ENCODE peak calls at places on chromosomes 1 and 21, in five cellular contexts. D is HepG2, E is uterus, W is stomach, A is heart left ventricle. Y is an unnamed sample.

GRCh38 chr1:155012052-155012546 is 9.5 kb downstream of the ZBTB7B start:
- DNase-seq in E (peak), A (peak), W (peak), D (no peak), Y (peak)

GRCh38 chr1:161440312-161440894 is 64.9 kb upstream of the FCGR2A start:
- DNase-seq in W (peak), E (peak), A (peak), D (peak), Y (peak)

GRCh38 chr1:25653558-25653957 is 37.0 kb downstream of the MAN1C1 start:
- DNase-seq in A (no peak), W (no peak), D (no peak), E (no peak), Y (no peak)

GRCh38 chr1:230753586-230754251 is 6.5 kb downstream of the CAPN9 start:
- DNase-seq in D (peak), E (no peak), A (peak), W (peak), Y (peak)

GRCh38 chr1:231338270-231339128 is at the start of gene SPRTN:
- DNase-seq in W (no peak), A (no peak), E (no peak), D (no peak), Y (no peak)

GRCh38 chr1:230186003-230186863 is 119.2 kb downstream of the GALNT2 start:
- DNase-seq in W (peak), D (peak), E (no peak), A (no peak), Y (peak)

GRCh38 chr21:28336299-28336698 is 656.4 kb downstream of the LTN1 start:
- DNase-seq in A (no peak), W (peak), D (peak), E (no peak), Y (no peak)

GRCh38 chr1:4023678-4024077 is 123.6 kb upstream of the C1orf174 start:
- DNase-seq in A (no peak), D (no peak), W (no peak), E (no peak), Y (no peak)

GRCh38 chr1:44822131-44822701 is 13.9 kb downstream of the BTBD19 start:
- DNase-seq in E (no peak), D (no peak), W (no peak), A (no peak), Y (no peak)

GRCh38 chr1:223819730-223820514 is 25.8 kb downstream of the TP53BP2 start:
- DNase-seq in E (no peak), D (no peak), A (no peak), W (no peak), Y (no peak)

GRCh38 chr1:29655945-29656866 is 419.9 kb downstream of the PTPRU start:
- DNase-seq in W (no peak), E (no peak), D (no peak), A (no peak), Y (no peak)

GRCh38 chr1:11071463-11072215 is 11.8 kb upstream of the SRM start:
- DNase-seq in A (no peak), D (no peak), W (peak), E (no peak), Y (no peak)

GRCh38 chr1:64121766-64122385 is 81.5 kb upstream of the UBE2U start:
- DNase-seq in D (no peak), E (no peak), A (no peak), W (no peak), Y (no peak)

GRCh38 chr1:64173300-64173940 is 30.0 kb upstream of the UBE2U start:
- DNase-seq in E (no peak), A (no peak), D (no peak), W (no peak), Y (no peak)

GRCh38 chr1:232732344-232732910 is 72.8 kb upstream of the MAP10 start:
- DNase-seq in A (no peak), W (no peak), D (no peak), E (no peak), Y (no peak)

GRCh38 chr1:59917026-59917784 is 9.4 kb downstream of the CYP2J2 start:
- DNase-seq in A (no peak), D (no peak), E (no peak), W (no peak), Y (no peak)

GRCh38 chr21:42376338-42376982 is 10.1 kb upstream of the TFF1 start:
- DNase-seq in A (no peak), E (no peak), D (no peak), W (peak), Y (peak)

GRCh38 chr1:197951089-197951488 is 33.9 kb downstream of the LHX9 start:
- DNase-seq in A (no peak), E (no peak), W (no peak), D (no peak), Y (no peak)

GRCh38 chr1:32861904-32862698 is 8.6 kb downstream of the FNDC5 start:
- DNase-seq in A (no peak), E (no peak), D (no peak), W (no peak), Y (no peak)

GRCh38 chr21:24225432-24225831 is 1381.8 kb downstream of the MRPL39 start:
- DNase-seq in D (no peak), A (no peak), W (no peak), E (no peak), Y (no peak)

GRCh38 chr1:91501527-91501859 is 842 bp downstream of the CDC7 start:
- DNase-seq in W (no peak), D (no peak), A (no peak), E (no peak), Y (no peak)

GRCh38 chr1:17207966-17208418 is 3.1 kb downstream of the PADI1 start:
- DNase-seq in E (no peak), A (no peak), W (no peak), D (no peak), Y (no peak)

GRCh38 chr1:226875641-226876295 is 5.4 kb downstream of the PSEN2 start:
- DNase-seq in W (peak), E (no peak), D (no peak), A (no peak), Y (peak)

GRCh38 chr1:210920258-210920657 is 213.7 kb downstream of the KCNH1 start:
- DNase-seq in D (no peak), E (no peak), A (no peak), W (no peak), Y (no peak)

GRCh38 chr1:194369622-194370021 is 1183.2 kb upstream of the B3GALT2 start:
- DNase-seq in A (no peak), E (no peak), D (no peak), W (no peak), Y (no peak)

GRCh38 chr1:194374649-194375048 is 1188.2 kb upstream of the B3GALT2 start:
- DNase-seq in A (no peak), W (no peak), E (no peak), D (no peak), Y (no peak)

GRCh38 chr1:194369060-194369459 is 1182.6 kb upstream of the B3GALT2 start:
- DNase-seq in A (no peak), D (no peak), W (no peak), E (no peak), Y (no peak)

GRCh38 chr1:194367121-194367520 is 1180.7 kb upstream of the B3GALT2 start:
- DNase-seq in D (no peak), W (no peak), E (no peak), A (no peak), Y (no peak)

DNA sequence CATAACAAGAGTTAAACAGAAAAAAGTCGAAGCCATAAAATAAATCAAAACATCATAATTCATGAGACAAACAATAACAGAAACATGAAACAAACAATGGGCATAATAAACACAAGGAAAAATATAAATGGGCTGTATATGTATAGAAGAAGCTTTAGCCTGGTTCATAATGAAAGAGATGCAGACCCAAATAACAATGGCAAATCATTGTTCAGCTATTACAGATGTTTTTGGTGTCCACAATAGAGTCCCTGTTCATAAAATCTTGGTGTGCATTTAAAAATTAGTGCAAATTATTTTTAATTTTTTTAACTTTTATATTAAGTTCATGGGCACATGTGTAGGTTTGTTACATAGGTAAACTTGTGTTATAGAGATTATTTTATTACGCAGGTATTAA is 1185.9 kb upstream of the B3GALT2 start:
- DNase-seq in E (no peak), D (no peak), A (no peak), W (no peak), Y (no peak)
- TF ChIP-seq POLR2A in E (no peak), D (no peak), A (no peak), W (no peak), Y (no peak)

DNA sequence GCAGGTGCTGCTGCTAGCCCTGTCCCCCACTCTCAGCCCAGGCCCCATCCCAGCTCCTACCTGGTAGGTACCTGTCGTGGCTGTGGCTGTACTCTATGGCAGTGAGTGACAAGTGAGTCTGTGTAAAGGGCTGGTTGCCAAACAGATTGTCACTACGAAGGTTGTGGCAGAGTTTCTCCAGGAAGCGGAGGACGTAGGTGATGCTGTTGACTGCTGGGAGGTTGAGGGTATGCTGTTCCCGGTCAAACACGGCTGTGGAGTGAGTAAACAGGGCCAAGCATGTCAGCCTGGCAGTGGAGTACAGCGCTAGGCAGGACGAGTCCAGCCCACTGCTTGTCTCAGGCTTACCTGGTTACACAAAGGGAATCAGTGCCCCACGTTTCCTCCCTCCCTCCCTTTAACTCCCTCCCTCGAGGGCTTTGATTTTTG is 24.8 kb upstream of the SLFNL1 start:
- DNase-seq in D (no peak), A (no peak), E (no peak), W (peak), Y (peak)
- H3K27ac ChIP-seq in D (no peak), A (peak), E (peak), W (peak), Y (peak)

DNA sequence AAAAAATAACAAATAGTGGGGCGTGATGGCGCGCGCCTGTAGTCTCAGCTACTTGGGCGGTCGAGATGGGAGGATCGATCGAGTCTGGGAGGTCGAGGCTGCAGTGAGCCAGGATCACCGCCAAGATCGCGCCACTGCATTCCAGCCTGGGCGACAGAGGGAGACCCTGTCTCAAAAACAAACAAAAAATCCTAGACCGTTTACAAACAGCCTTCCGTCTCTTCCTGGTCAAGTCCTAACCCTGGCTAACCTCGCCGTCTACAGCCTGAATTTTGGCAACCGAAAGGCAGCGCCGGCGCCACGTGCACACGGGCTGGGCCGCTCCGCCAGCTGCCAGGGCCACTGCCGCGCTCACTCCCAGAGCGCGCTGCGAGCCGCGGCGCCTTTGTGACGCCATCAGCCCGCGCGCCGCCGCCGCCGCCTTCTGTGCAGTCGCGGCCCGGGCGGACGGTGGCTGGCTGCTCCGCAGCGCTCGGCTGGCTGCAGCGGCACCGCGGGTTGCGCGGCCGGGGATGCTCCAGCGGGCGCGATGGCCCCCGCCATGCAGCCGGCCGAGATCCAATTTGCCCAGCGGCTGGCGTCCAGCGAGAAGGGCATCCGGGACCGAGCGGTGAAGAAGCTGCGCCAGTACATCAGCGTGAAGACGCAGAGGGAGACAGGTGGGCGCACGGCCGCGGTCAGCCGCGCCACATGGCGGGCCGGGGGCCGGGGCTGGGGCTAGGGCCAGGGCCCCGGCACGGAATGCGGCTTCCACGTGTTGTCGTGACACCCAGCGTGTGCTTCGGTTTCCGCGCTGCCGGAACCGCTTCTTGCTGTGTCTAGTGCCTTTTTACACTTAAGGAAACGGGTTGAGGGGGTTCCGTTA is at the start of the genes HSF2BP and RRP1B:
- DNase-seq in D (peak), W (peak), A (peak), E (peak), Y (peak)
- TF ChIP-seq POLR2A in D (peak), W (no peak), A (no peak), E (peak), Y (peak)

DNA sequence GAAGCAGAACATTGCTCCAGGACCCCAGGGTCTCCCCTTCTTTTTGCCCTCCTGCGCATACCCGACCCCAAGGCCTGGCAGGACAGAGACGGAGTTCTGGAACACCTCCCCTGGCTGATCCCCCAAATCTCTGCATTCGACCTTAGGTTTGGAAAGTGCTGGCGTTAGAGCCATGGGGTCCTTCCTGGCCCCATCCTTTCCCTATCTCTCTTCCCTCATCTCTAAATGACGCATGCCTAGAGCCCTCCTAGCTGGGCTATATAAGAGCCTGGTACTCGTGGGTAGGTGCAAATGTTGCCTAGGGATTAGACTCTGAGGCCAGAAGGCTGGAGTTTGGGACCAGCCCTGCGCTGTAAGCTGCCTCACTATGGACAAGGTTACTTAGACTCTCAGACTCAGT is 16.6 kb downstream of the SLC26A9 start:
- DNase-seq in D (no peak), A (no peak), W (peak), E (peak), Y (no peak)
- H3K27ac ChIP-seq in D (no peak), A (no peak), W (no peak), E (no peak), Y (no peak)

DNA sequence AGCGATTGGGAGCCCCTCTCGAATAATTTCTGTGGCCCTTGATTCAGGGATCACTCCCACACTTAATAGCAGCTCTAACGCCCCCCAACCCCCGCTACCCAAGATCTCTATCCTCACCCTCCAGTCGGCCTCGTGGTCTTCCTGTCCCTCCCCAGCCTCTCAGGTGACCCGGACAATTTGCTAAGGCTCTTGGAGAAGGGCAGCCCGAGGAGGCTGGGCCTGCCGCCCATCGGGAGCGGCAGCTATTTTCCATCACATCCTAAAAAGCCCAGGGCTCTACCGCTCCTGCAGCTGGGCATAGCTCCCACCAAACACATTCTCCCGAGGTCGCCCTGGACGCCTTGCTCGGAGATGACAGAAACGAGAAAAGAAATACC is 12.0 kb upstream of the PHLDA3 start:
- DNase-seq in A (no peak), W (no peak), D (no peak), E (no peak), Y (no peak)
- TF ChIP-seq POLR2A in A (no peak), W (no peak), D (no peak), E (no peak), Y (no peak)

DNA sequence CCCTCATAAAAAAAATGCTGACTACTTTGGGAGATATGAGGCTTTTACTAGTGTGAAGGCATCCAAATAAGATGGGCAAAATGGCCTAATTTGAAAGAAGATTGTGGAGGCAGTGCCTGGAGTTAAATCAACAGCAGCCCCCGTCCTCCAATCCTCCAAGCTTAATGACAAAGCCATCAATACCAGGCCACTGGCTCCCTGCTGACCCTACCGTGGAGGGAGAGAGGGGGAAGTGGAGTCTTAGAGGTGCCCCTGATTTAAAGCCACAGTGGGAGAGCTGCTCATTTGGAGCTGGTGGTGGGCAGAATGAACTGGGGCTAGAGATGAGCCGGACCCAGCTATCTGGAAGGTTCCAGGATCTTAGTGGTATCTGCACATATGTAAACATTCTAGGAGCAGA is 24.3 kb upstream of the KNCN start:
- DNase-seq in A (no peak), W (no peak), E (no peak), D (no peak), Y (no peak)
- H3K27ac ChIP-seq in A (no peak), W (no peak), E (no peak), D (no peak), Y (no peak)

GRCh38 chr1:28518000-28518744 is 12.3 kb downstream of the RCC1 start:
- DNase-seq in E (peak), D (peak), W (peak), A (peak), Y (peak)
- TF ChIP-seq POLR2A in E (peak), D (peak), W (no peak), A (no peak), Y (peak)

GRCh38 chr1:112390775-112391602 is 5.0 kb upstream of the CTTNBP2NL start:
- DNase-seq in E (peak), D (peak), W (peak), A (peak), Y (peak)
- H3K27ac ChIP-seq in E (peak), D (no peak), W (peak), A (peak), Y (peak)

DNA sequence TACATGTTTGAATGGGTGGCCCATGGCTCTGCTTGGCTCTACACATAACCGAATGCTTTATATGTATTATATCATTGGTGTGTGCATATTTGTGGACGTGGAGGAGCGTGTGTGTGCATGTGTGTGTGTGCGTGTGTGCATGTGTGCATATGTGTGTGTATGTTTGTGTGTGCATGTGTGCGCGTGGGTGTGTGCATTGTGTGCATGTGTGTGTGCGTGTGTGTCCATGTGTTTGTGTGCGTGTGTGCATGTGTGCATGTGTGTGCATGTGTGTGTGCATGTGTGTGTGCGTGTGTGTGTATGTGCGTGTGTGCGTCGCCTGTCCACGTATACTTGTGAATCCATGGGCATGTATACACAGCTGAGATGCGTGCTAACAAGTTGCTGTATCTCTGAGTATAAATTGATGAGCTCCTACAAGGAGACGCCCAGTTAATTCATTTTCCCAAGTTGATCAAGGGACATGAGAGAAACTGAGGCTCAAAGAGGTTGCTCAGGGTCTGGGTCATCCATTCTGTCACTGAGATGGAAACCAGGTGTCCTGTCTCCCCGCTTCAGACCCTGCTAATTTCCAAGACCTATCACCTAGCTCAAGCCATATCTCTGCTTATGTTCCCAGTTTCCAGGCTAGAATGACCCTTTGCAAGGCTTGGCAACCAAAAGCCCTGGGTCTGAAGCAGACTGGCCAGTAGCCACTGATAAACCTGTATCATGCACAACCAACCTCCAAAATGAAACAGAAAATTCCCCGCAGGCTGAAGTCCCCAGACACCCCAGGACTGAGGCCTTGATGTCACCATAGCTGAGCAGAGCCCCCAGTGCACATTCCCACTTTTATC is 2.8 kb upstream of the CTRC start:
- DNase-seq in E (no peak), A (no peak), W (no peak), D (no peak), Y (no peak)
- TF ChIP-seq POLR2A in E (no peak), A (no peak), W (no peak), D (no peak), Y (no peak)

DNA sequence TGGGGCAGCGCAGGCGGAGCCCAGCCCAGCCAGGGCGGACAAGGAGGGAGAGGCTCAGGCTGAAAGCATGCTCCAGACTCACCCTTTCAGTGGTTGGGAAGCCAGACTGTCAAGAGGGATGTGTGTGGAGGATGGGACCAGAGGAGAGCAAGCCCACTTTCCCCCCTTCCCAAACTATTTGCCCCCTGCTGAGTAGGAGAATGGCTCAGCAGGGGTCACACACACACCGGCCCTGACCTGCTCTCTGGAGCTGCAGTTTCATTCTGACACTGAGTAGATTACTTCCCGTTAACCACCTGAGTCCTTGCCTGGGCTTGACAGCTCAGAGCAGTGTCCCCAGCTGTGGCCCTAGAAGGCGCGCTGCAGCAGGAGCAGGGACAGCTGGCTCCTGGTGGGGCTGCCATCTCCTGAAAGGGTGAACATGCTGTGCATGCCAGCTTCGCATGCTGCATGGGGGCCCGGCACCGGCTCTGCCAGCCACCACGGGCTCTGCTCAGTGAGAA is 51.6 kb upstream of the CNTN2 start:
- DNase-seq in D (no peak), E (no peak), A (no peak), W (no peak), Y (no peak)
- H3K27ac ChIP-seq in D (no peak), E (no peak), A (peak), W (no peak), Y (no peak)

Y was measured in transverse colon.